ENCODE peak calls at places on chromosomes 13 and 19, in four cellular contexts. L, G, K and S are unnamed samples.

GRCh38 chr13:40564342-40564997 is 102.0 kb downstream of the FOXO1 start:
- DNase-seq in L (no peak), G (no peak), K (no peak), S (peak)

GRCh38 chr19:18541258-18541991 is 1.9 kb downstream of the FKBP8 start:
- DNase-seq in L (no peak), G (no peak), K (no peak), S (no peak)

GRCh38 chr13:68897331-68897730 is 1210.3 kb upstream of the ATXN8OS start:
- DNase-seq in L (no peak), G (no peak), K (no peak), S (no peak)

GRCh38 chr13:48110132-48110868 is 15.4 kb upstream of the MED4 start:
- DNase-seq in L (no peak), G (no peak), K (no peak), S (no peak)

GRCh38 chr13:111929036-111929616 is 137.8 kb upstream of the SOX1 start:
- DNase-seq in L (no peak), G (no peak), K (no peak), S (no peak)

GRCh38 chr19:48455908-48456562 is 661 bp downstream of the KCNJ14 start:
- DNase-seq in L (peak), G (no peak), K (no peak), S (no peak)

GRCh38 chr19:5960005-5961001 is 17.6 kb downstream of the RANBP3 start:
- DNase-seq in L (no peak), G (no peak), K (peak), S (no peak)

GRCh38 chr19:53910170-53910518 is 1.1 kb downstream of the CACNG7 start:
- DNase-seq in L (no peak), G (no peak), K (no peak), S (no peak)

GRCh38 chr19:8251025-8251472 is 41.9 kb downstream of the CERS4 start:
- DNase-seq in L (peak), G (peak), K (peak), S (no peak)

GRCh38 chr13:27679396-27679795 is 57.7 kb downstream of the POLR1D start:
- DNase-seq in L (no peak), G (no peak), K (no peak), S (no peak)

GRCh38 chr13:27384285-27384684 is 40.1 kb upstream of the GTF3A start:
- DNase-seq in L (no peak), G (no peak), K (no peak), S (no peak)

GRCh38 chr13:83498045-83498444 is 384.2 kb downstream of the SLITRK1 start:
- DNase-seq in L (no peak), G (no peak), K (no peak), S (no peak)

GRCh38 chr13:32318072-32318471 is 2.8 kb downstream of the BRCA2 start:
- DNase-seq in L (no peak), G (no peak), K (no peak), S (no peak)

GRCh38 chr19:54133312-54133956 is 4.1 kb upstream of the CNOT3 start:
- DNase-seq in L (no peak), G (peak), K (no peak), S (no peak)

GRCh38 chr13:109608032-109608431 is 178.4 kb downstream of the IRS2 start:
- DNase-seq in L (no peak), G (no peak), K (no peak), S (no peak)

GRCh38 chr19:389935-390289 is 19.0 kb downstream of the C2CD4C start:
- DNase-seq in L (no peak), G (no peak), K (no peak), S (no peak)

GRCh38 chr19:15455996-15456395 is 6.2 kb upstream of the WIZ start:
- DNase-seq in L (no peak), G (no peak), K (no peak), S (no peak)

GRCh38 chr13:44068169-44068568 is 188.5 kb downstream of the LACC1 start:
- DNase-seq in L (no peak), G (no peak), K (no peak), S (no peak)

GRCh38 chr13:28045861-28046260 is 54.5 kb downstream of the FLT3 start:
- DNase-seq in L (no peak), G (no peak), K (no peak), S (no peak)

GRCh38 chr13:48236528-48237353 is 3.7 kb downstream of the ITM2B start:
- DNase-seq in L (no peak), G (peak), K (no peak), S (no peak)

GRCh38 chr19:16369664-16370576 is 45.3 kb downstream of the KLF2 start:
- DNase-seq in L (no peak), G (no peak), K (no peak), S (no peak)

GRCh38 chr19:16461630-16462051 is 10.1 kb downstream of the EPS15L1 start:
- DNase-seq in L (no peak), G (no peak), K (peak), S (no peak)

GRCh38 chr19:13929340-13929739 is 8.9 kb downstream of the PODNL1 start:
- DNase-seq in L (peak), G (no peak), K (no peak), S (no peak)

GRCh38 chr13:30276178-30276577 is 31.2 kb downstream of the KATNAL1 start:
- DNase-seq in L (no peak), G (no peak), K (no peak), S (peak)

GRCh38 chr19:4208385-4209094 is 20.8 kb upstream of the EBI3 start:
- DNase-seq in L (no peak), G (peak), K (no peak), S (no peak)

GRCh38 chr19:10727599-10728250 is 9.8 kb downstream of the DNM2 start:
- DNase-seq in L (no peak), G (peak), K (no peak), S (no peak)

GRCh38 chr13:43005460-43006236 is 13.6 kb upstream of the EPSTI1 start:
- DNase-seq in L (no peak), G (peak), K (no peak), S (no peak)

GRCh38 chr13:33228645-33229445 is 56.7 kb downstream of the STARD13 start:
- DNase-seq in L (no peak), G (peak), K (no peak), S (peak)

DNA sequence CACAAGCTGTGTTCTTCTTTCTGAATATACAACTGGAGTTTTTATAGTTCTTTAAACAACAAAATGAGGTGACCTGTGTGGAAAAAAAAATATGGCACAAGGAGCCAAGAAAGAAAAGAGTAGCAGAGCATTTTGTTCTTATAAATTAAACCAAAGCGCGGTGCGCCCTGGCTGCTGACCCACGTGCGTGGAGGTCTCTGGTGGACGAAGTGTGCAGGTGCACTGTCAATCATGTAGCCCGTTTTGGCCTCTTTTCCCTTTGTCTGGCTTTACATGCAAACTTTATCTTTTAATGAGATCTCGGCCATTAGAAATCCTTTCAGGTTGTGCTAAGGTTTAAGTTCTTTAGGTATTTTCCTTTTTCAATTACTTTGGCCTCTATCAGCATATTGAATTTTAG is 443.8 kb upstream of the SLC10A2 start:
- DNase-seq in L (no peak), G (no peak), K (no peak), S (no peak)
- TF ChIP-seq CTCF in L (no peak), G (peak), K (no peak), S (no peak)

GRCh38 chr13:21326155-21327030 is 132.7 kb downstream of the ZDHHC20 start:
- DNase-seq in L (no peak), G (no peak), K (no peak), S (no peak)
- H3K4me3 ChIP-seq in L (peak), G (no peak), K (peak), S (peak)

GRCh38 chr13:96650301-96650886 is 343.9 kb downstream of the OXGR1 start:
- DNase-seq in L (no peak), G (no peak), K (no peak), S (peak)
- TF ChIP-seq CTCF in L (no peak), G (no peak), K (no peak), S (no peak)

GRCh38 chr13:99982021-99982740 is 597 bp downstream of the ZIC2 start:
- DNase-seq in L (peak), G (peak), K (no peak), S (peak)

GRCh38 chr13:99984134-99984462 is 2.5 kb downstream of the ZIC2 start:
- DNase-seq in L (no peak), G (peak), K (no peak), S (no peak)

GRCh38 chr13:99981115-99982020 is at the start of gene ZIC2:
- DNase-seq in L (peak), G (peak), K (no peak), S (peak)

GRCh38 chr13:99983401-99984133 is 2.0 kb downstream of the ZIC2 start:
- DNase-seq in L (no peak), G (peak), K (no peak), S (no peak)

GRCh38 chr13:99982741-99983400 is 1.3 kb downstream of the ZIC2 start:
- DNase-seq in L (peak), G (peak), K (no peak), S (no peak)
- H3K4me3 ChIP-seq in L (no peak), G (peak), K (no peak), S (no peak)

GRCh38 chr19:35140898-35141626 is 2.0 kb upstream of the FXYD7 start:
- DNase-seq in L (peak), G (peak), K (peak), S (peak)
- TF ChIP-seq CTCF in L (no peak), G (peak), K (peak), S (peak)

DNA sequence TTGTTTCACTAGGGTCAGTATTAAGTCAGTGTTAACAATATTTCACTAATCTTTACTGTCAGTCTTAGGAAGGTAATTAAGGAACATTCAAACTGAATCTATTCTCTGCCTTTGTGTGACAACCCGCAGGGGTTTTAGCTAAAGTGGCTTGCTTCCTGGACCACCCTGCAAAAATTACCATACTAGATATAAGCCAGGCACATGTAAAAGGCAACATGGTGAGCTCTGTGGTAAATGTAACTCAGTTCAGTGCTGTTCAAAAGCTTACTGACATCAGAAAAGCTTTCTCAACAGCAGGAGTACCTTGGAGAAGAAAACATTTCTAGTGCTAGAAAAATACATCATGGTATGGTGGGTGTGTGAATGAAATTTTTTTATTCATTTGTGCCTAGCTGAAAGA is 116.7 kb downstream of the FREM2 start:
- DNase-seq in L (no peak), G (peak), K (no peak), S (no peak)
- H3K4me3 ChIP-seq in L (no peak), G (peak), K (no peak), S (no peak)

DNA sequence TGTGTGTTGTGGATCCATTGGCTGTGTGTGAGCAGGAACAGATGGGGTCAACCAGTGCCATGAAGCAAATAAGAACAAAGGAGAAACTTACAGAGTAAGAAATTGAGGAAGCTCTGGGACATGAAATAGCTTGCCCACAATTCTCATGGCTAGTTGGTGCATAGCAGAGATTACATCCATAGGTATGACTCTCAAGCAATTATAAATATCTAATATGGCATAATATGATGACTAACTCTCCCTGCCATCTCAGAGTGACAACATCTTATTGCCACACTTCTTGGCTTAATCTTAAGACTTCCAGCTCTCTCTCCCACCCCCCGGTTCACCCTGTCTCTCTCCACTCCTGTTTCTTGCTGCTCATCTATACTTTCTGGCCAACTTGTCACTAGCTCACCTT is 53.3 kb downstream of the OXGR1 start:
- DNase-seq in L (no peak), G (no peak), K (no peak), S (no peak)
- TF ChIP-seq CTCF in L (no peak), G (no peak), K (no peak), S (no peak)

GRCh38 chr13:50437252-50437651 is 406.2 kb downstream of the DLEU7 start:
- DNase-seq in L (no peak), G (no peak), K (no peak), S (no peak)
- H3K4me3 ChIP-seq in L (no peak), G (no peak), K (no peak), S (no peak)

DNA sequence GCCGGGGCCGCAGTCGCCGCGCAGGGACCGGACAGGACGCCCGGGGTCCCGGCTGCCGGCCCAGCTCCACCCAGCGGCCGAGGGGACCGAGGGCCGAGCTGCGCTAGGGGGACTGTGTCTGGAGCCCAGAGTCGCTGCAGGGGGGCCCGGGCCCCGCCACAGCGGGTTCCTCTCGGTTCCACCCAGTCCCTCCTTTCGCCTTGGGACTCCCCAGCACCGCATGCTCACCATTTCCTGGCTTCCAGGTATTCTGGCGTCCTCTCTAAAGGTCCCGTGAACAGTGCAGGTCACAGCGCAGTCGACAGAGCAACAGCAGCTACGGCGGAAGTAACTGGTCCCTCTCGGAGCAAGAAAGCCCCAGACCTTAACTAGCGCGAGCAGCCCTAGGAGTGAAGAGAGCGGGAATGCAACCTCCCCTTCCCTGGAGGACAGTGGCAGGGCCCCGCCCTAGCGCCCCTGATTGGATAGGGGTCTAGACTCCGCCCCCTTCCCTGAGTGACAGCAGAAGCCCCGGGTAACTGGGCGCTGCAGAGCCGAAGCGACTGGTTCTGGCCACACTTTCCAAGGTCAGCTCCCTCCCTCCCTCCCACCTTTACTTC is at the start of gene ZNF878:
- DNase-seq in L (peak), G (peak), K (peak), S (peak)
- TF ChIP-seq CTCF in L (no peak), G (peak), K (peak), S (peak)

GRCh38 chr13:114068723-114069322 is 63.6 kb downstream of the RASA3 start:
- DNase-seq in L (no peak), G (no peak), K (no peak), S (no peak)

GRCh38 chr13:114067886-114068722 is 64.3 kb downstream of the RASA3 start:
- DNase-seq in L (peak), G (no peak), K (no peak), S (peak)

GRCh38 chr13:114066956-114067355 is 65.5 kb downstream of the RASA3 start:
- DNase-seq in L (peak), G (no peak), K (no peak), S (no peak)

GRCh38 chr13:114065926-114066774 is 66.3 kb downstream of the RASA3 start:
- DNase-seq in L (peak), G (no peak), K (no peak), S (peak)

DNA sequence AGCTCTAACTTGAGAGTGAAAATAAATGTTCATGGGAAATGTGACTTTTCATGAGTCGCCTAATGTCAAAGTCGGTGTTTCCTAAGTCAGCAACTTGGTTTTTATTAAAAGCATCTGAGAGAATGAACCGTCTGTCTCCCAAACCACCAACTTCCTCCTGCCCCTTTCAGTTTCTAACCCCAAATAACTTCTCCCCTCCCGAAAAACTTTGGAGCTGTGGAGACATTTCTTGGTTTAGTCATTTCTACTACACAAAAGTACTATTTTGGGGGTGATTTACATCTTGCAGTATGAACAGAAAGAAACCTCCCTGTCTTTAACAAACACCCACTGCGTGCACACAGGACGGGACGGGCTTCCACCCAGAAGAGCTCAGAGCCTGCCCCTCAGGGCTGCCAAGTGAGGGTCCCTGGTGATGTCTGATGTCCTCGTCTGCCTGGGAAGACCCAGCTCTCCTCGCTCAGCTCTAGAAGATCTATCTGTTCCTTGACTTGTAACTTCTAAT is 65.0 kb downstream of the RASA3 start:
- DNase-seq in L (no peak), G (no peak), K (no peak), S (peak)
- H3K4me3 ChIP-seq in L (no peak), G (no peak), K (no peak), S (peak)